ENCODE peak calls at places on chromosomes 5 and 9, in four cellular contexts. One of them, this sample, is unnamed.

GRCh38 chr5:94793113-94793815 is 174.8 kb downstream of the SLF1 start:
- DNase-seq in IMR-90: peak; percentile 92
- DNase-seq in H1: no peak
- DNase-seq in H9: no peak
- DNase-seq in this sample: no peak

GRCh38 chr9:116007824-116008223 is 145.8 kb upstream of the PAPPA start:
- DNase-seq in IMR-90: no peak
- DNase-seq in H1: no peak
- DNase-seq in H9: no peak
- DNase-seq in this sample: no peak

GRCh38 chr9:87799503-87799902 is 73.6 kb downstream of the CTSL start:
- DNase-seq in IMR-90: no peak
- DNase-seq in H1: no peak
- DNase-seq in H9: no peak
- DNase-seq in this sample: no peak

GRCh38 chr5:66864240-66864884 is 268.2 kb downstream of the MAST4 start:
- DNase-seq in IMR-90: peak; percentile 47
- DNase-seq in H1: no peak
- DNase-seq in H9: no peak
- DNase-seq in this sample: peak; percentile 64

GRCh38 chr9:121281614-121282291 is 13.8 kb downstream of the GSN start:
- DNase-seq in IMR-90: peak; percentile 65
- DNase-seq in H1: no peak
- DNase-seq in H9: peak; percentile 72
- DNase-seq in this sample: peak; percentile 71

GRCh38 chr5:161507591-161507990 is 38.9 kb downstream of the GABRB2 start:
- DNase-seq in IMR-90: no peak
- DNase-seq in H1: no peak
- DNase-seq in H9: no peak
- DNase-seq in this sample: no peak

GRCh38 chr9:98579700-98580099 is 129.0 kb downstream of the GABBR2 start:
- DNase-seq in IMR-90: no peak
- DNase-seq in H1: no peak
- DNase-seq in H9: no peak
- DNase-seq in this sample: no peak

GRCh38 chr5:107985144-107985543 is 314.4 kb upstream of the EFNA5 start:
- DNase-seq in IMR-90: no peak
- DNase-seq in H1: no peak
- DNase-seq in H9: no peak
- DNase-seq in this sample: no peak

GRCh38 chr5:173802670-173803165 is 85.4 kb upstream of the CPEB4 start:
- DNase-seq in IMR-90: peak; percentile 11
- DNase-seq in H1: no peak
- DNase-seq in H9: no peak
- DNase-seq in this sample: peak; percentile 19

GRCh38 chr9:82302968-82303655 is 314.5 kb downstream of the SPATA31D1 start:
- DNase-seq in IMR-90: no peak
- DNase-seq in H1: peak; percentile 2
- DNase-seq in H9: no peak
- DNase-seq in this sample: peak; percentile 34

GRCh38 chr9:107119294-107119693 is 163.8 kb upstream of the RAD23B start:
- DNase-seq in IMR-90: no peak
- DNase-seq in H1: no peak
- DNase-seq in H9: no peak
- DNase-seq in this sample: no peak

GRCh38 chr9:127780126-127780885 is 1.8 kb upstream of the SH2D3C start:
- DNase-seq in IMR-90: no peak
- DNase-seq in H1: no peak
- DNase-seq in H9: no peak
- DNase-seq in this sample: no peak

GRCh38 chr9:77735515-77735914 is 87.4 kb upstream of the GNA14 start:
- DNase-seq in IMR-90: peak; percentile 17
- DNase-seq in H1: no peak
- DNase-seq in H9: no peak
- DNase-seq in this sample: peak; percentile 33

GRCh38 chr5:14064841-14065240 is 78.3 kb upstream of the TRIO start:
- DNase-seq in IMR-90: peak; percentile 67
- DNase-seq in H1: no peak
- DNase-seq in H9: no peak
- DNase-seq in this sample: no peak

GRCh38 chr9:106970219-106970975 is 107.4 kb downstream of the ZNF462 start:
- DNase-seq in IMR-90: peak; percentile 35
- DNase-seq in H1: no peak
- DNase-seq in H9: no peak
- DNase-seq in this sample: no peak

GRCh38 chr5:116789522-116789921 is 214.9 kb upstream of the SEMA6A start:
- DNase-seq in IMR-90: no peak
- DNase-seq in H1: no peak
- DNase-seq in H9: no peak
- DNase-seq in this sample: no peak

GRCh38 chr9:87370003-87370685 is 127.5 kb upstream of the DAPK1 start:
- DNase-seq in IMR-90: no peak
- DNase-seq in H1: no peak
- DNase-seq in H9: no peak
- DNase-seq in this sample: no peak

GRCh38 chr9:89890326-89890980 is 285.6 kb downstream of the GADD45G start:
- DNase-seq in IMR-90: no peak
- DNase-seq in H1: no peak
- DNase-seq in H9: peak; percentile 15
- DNase-seq in this sample: no peak

GRCh38 chr5:122192883-122193496 is 63.6 kb downstream of the ZNF474 start:
- DNase-seq in IMR-90: peak; percentile 79
- DNase-seq in H1: no peak
- DNase-seq in H9: no peak
- DNase-seq in this sample: peak; percentile 75
- H3K56ac ChIP-seq in IMR-90: no peak overlapping the region
- H3K56ac ChIP-seq in H1: no peak overlapping the region
- H3K56ac ChIP-seq in H9: no peak overlapping the region
- H3K56ac ChIP-seq in this sample: no peak overlapping the region

GRCh38 chr9:136744747-136745146 is 2.0 kb upstream of the LCN10 start:
- DNase-seq in IMR-90: no peak
- DNase-seq in H1: no peak
- DNase-seq in H9: no peak
- DNase-seq in this sample: no peak

GRCh38 chr9:136747161-136748060 is 914 bp downstream of the LCN6 start:
- DNase-seq in IMR-90: no peak
- DNase-seq in H1: no peak
- DNase-seq in H9: no peak
- DNase-seq in this sample: no peak

GRCh38 chr9:136745389-136746218 is 2.7 kb downstream of the LCN6 start:
- DNase-seq in IMR-90: no peak
- DNase-seq in H1: no peak
- DNase-seq in H9: no peak
- DNase-seq in this sample: no peak

GRCh38 chr9:136748201-136748600 is at the start of gene LCN6:
- DNase-seq in IMR-90: no peak
- DNase-seq in H1: no peak
- DNase-seq in H9: no peak
- DNase-seq in this sample: no peak

GRCh38 chr9:136746621-136747020 is 1.7 kb downstream of the LCN6 start:
- DNase-seq in IMR-90: no peak
- DNase-seq in H1: no peak
- DNase-seq in H9: no peak
- DNase-seq in this sample: no peak
- H2BK15ac ChIP-seq in IMR-90: no peak overlapping the region
- H2BK15ac ChIP-seq in H1: no peak overlapping the region
- H2BK15ac ChIP-seq in H9: no peak overlapping the region
- H2BK15ac ChIP-seq in this sample: no peak overlapping the region

DNA sequence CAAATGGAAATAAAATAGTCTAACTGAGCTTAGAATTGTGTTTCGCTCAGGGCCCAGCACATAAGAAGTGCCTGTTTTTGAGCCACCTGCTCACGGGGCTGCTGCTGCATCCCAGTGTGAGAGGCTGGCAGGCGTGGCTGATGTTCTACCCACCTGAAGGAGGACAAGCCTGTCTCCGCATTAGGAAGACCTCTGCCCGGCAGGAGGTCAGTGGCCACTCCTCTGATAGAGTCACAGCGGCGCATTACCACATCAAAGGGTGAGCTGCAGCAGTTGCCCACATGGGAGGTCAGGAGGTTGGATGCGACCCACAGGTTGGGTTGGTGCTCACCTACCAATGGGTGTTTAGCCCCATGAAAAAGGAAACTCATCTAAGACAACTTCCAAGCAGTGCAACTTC is 3.7 kb upstream of the SLC6A7 start:
- DNase-seq in IMR-90: no peak
- DNase-seq in H1: no peak
- DNase-seq in H9: peak; percentile 73
- DNase-seq in this sample: peak; percentile 55
- H3K56ac ChIP-seq in IMR-90: no peak overlapping the region
- H3K56ac ChIP-seq in H1: no peak overlapping the region
- H3K56ac ChIP-seq in H9: no peak overlapping the region
- H3K56ac ChIP-seq in this sample: no peak overlapping the region

DNA sequence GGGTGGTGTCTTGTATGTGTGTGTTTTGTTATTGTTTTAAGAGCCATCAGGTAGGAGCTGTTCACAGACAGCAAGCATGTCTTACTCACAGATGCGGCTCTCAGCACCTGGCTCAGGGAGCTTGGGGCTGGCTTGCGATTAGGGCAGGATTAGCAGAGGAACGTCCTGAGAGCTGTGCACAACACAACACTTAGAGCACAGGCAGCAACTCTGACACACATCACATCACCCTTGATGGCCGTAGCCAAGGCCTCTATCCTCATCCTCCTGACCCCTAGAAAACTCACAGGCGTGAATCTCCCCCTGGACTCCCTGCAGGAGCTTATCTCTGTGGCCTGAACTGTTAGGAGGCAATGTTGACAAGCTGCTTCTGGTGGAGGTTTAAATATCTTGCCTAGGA is 7.1 kb upstream of the IL17B start:
- DNase-seq in IMR-90: no peak
- DNase-seq in H1: no peak
- DNase-seq in H9: no peak
- DNase-seq in this sample: peak; percentile 60
- H2BK15ac ChIP-seq in IMR-90: peak overlapping the region; percentile 36
- H2BK15ac ChIP-seq in H1: peak overlapping the region; percentile 31
- H2BK15ac ChIP-seq in H9: no peak overlapping the region
- H2BK15ac ChIP-seq in this sample: no peak overlapping the region

This sample was measured in mesendoderm.